ENCODE peak calls at places on chromosome 18, in six cellular contexts. M is ELF-1, A is tibial artery, V is heart left ventricle, X is HT-29, B is NCI-H1417 treated with DMSO at 0.1 percent for 48 hours. W is an unnamed sample.

GRCh38 chr18:74990563-74991081 is 218.3 kb downstream of the PTGR3 start:
- DNase-seq in B (no peak), V (no peak), M (no peak), A (no peak), X (no peak), W (no peak)

GRCh38 chr18:5370332-5370731 is 74.8 kb upstream of the ZBTB14 start:
- DNase-seq in M (no peak), X (peak; percentile 23), A (no peak), B (no peak), V (no peak), W (no peak)

GRCh38 chr18:24447961-24448360 is 12.5 kb upstream of the HRH4 start:
- DNase-seq in M (no peak), B (no peak), X (no peak), A (no peak), V (no peak), W (no peak)

GRCh38 chr18:70431203-70431624 is 142.4 kb downstream of the SOCS6 start:
- DNase-seq in M (no peak), V (no peak), A (no peak), B (no peak), X (no peak), W (peak; percentile 60)

GRCh38 chr18:41486581-41486980 is 468.5 kb upstream of the PIK3C3 start:
- DNase-seq in B (no peak), X (no peak), V (no peak), A (no peak), M (no peak), W (no peak)

GRCh38 chr18:37529863-37530262 is 35.7 kb downstream of the CELF4 start:
- DNase-seq in A (no peak), M (no peak), B (no peak), X (no peak), V (no peak), W (no peak)

GRCh38 chr18:75230210-75231052 is 19.8 kb downstream of the TSHZ1 start:
- DNase-seq in A (no peak), B (peak; percentile 79), M (no peak), X (no peak), V (no peak), W (no peak)

GRCh38 chr18:44518091-44518490 is 162.6 kb upstream of the SETBP1 start:
- DNase-seq in M (no peak), V (no peak), X (no peak), B (no peak), A (no peak), W (no peak)

GRCh38 chr18:9330419-9330818 is 4.2 kb upstream of the TWSG1 start:
- DNase-seq in X (no peak), M (no peak), B (no peak), A (no peak), V (no peak), W (no peak)

GRCh38 chr18:9413586-9413985 is 61.7 kb upstream of the RALBP1 start:
- DNase-seq in B (no peak), V (no peak), M (no peak), A (no peak), X (peak; percentile 45), W (peak; percentile 79)

GRCh38 chr18:24837065-24837464 is 376.6 kb downstream of the HRH4 start:
- DNase-seq in A (no peak), M (no peak), X (no peak), B (no peak), V (no peak), W (no peak)

GRCh38 chr18:23802817-23803216 is 113.6 kb downstream of the LAMA3 start:
- DNase-seq in A (no peak), V (no peak), B (no peak), X (no peak), M (no peak), W (no peak)

GRCh38 chr18:7575465-7576026 is 8.4 kb downstream of the PTPRM start:
- DNase-seq in X (no peak), M (no peak), A (no peak), V (no peak), B (no peak), W (no peak)

GRCh38 chr18:10406172-10406663 is 48.2 kb upstream of the APCDD1 start:
- DNase-seq in M (peak; percentile 56), B (peak; percentile 92), X (no peak), V (peak; percentile 43), A (no peak), W (no peak)

GRCh38 chr18:14978962-14979535 is 231.1 kb downstream of the ANKRD30B start:
- DNase-seq in B (no peak), M (peak; percentile 80), A (no peak), X (peak; percentile 97), V (no peak), W (no peak)

GRCh38 chr18:50458796-50459195 is 84.0 kb downstream of the SKA1 start:
- DNase-seq in B (no peak), M (no peak), A (no peak), V (no peak), X (no peak), W (no peak)

W was measured in epithelial cell of proximal tubule.